ENCODE peak calls at places on chromosomes 3 and 15, in five cellular contexts. K is transverse colon, M is stomach, Q is gastrocnemius medialis, O is suprapubic skin. A is an unnamed sample. For H3K27me3, the result is how much of the 10 kb centered on the place peaks cover.

GRCh38 chr3:82132210-82133069 is 371.0 kb upstream of the GBE1 start:
- DNase-seq in M (no peak), K (no peak), O (no peak), Q (no peak), A (no peak)

GRCh38 chr3:4987374-4988296 is 8.4 kb downstream of the BHLHE40 start:
- DNase-seq in O (no peak), M (no peak), K (no peak), Q (no peak), A (no peak)

GRCh38 chr15:73695773-73696640 is 11.8 kb downstream of the CD276 start:
- DNase-seq in M (no peak), K (no peak), Q (no peak), O (no peak), A (no peak)

GRCh38 chr15:78061963-78062427 is 15.5 kb downstream of the TBC1D2B start:
- DNase-seq in K (no peak), O (peak), Q (no peak), M (no peak), A (no peak)

GRCh38 chr3:64687781-64688515 is at the start of gene ADAMTS9:
- DNase-seq in Q (peak), K (peak), M (peak), O (peak), A (peak)

GRCh38 chr3:37800022-37800493 is 61.6 kb upstream of the CTDSPL start:
- DNase-seq in K (no peak), M (no peak), O (no peak), Q (no peak), A (no peak)

GRCh38 chr3:9149566-9149965 is 99.9 kb downstream of the SRGAP3 start:
- DNase-seq in Q (no peak), O (no peak), K (no peak), M (peak), A (no peak)

GRCh38 chr15:40146037-40146436 is 14.8 kb upstream of the BUB1B start:
- DNase-seq in O (no peak), M (no peak), K (no peak), Q (no peak), A (no peak)

GRCh38 chr15:56496635-56497034 is 31.7 kb upstream of the MNS1 start:
- DNase-seq in K (no peak), O (no peak), M (no peak), Q (no peak), A (no peak)

GRCh38 chr3:49205154-49205788 is 33.9 kb downstream of the KLHDC8B start:
- DNase-seq in O (no peak), M (no peak), K (no peak), Q (no peak), A (peak)

GRCh38 chr3:49198611-49199230 is 27.3 kb downstream of the KLHDC8B start:
- DNase-seq in K (no peak), Q (no peak), O (no peak), M (no peak), A (no peak)

GRCh38 chr3:49198161-49198560 is 26.8 kb downstream of the KLHDC8B start:
- DNase-seq in K (no peak), M (no peak), O (no peak), Q (no peak), A (no peak)

GRCh38 chr3:49199900-49200281 is 28.5 kb downstream of the KLHDC8B start:
- DNase-seq in M (no peak), K (no peak), Q (no peak), O (no peak), A (peak)

DNA sequence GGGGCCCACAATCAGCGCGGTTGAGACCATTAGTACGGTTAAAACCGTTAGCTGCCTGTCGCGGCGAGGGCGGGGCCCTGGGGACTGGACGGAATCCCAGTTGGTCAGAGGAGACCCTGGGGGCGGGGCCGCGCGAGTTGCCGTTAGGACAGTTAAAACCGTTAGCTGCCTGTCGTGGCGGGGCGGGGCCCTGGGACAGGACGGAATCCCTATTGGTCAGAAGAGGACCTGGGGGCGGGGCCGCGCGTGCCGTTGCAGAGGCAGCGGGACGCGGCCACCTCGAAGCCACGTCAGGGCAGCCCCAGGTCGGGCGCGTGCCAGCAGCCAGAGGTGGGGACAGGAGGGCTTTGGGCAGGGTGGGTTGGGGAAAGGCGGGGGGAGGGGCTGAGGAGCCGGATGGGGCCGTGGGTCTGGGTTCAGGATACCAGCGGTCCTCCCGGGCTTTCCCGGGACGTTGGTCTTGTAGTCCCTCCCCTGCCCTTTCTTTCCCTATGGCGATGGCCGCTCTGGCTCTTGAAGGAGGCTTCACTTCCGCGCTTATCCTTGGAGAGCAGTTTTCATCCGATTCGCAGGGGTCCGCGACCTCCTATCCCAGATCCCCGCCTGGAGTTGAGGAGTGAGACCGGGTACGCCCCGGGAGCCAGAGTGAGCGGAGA is 28.0 kb downstream of the KLHDC8B start:
- DNase-seq in Q (peak), O (peak), M (peak), K (peak), A (peak)
- TF ChIP-seq POLR2A in Q (peak), O (no peak), M (no peak), K (no peak), A (no peak)

DNA sequence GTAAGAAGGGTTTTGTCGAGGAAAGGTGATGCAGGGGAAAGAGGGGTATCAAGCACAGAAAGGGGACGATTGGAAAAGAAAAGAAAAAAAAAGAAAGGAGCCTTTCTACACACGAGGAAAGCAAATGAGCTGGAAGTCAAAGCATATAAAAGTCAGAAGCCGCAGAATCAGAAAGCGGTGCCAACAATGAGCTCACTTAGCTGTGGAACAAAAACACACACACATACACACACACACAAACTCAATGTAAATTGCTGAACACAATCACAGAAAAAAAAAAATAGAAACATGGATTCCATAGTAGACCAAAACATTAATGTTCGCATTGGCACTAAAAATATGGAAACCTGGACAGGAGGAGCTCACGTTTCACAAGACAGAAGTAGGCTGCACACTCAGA is 63.4 kb upstream of the FEZF2 start:
- DNase-seq in Q (no peak), K (no peak), O (no peak), M (no peak), A (no peak)
- H3K27me3 ChIP-seq in Q (under half), K (under half), O (under half), M (under half), A (under half)

GRCh38 chr3:134365766-134366065 is 8.5 kb downstream of the AMOTL2 start:
- DNase-seq in O (peak), M (no peak), K (no peak), Q (no peak), A (peak)

GRCh38 chr3:134364061-134364935 is 9.9 kb downstream of the AMOTL2 start:
- DNase-seq in Q (peak), O (peak), K (peak), M (peak), A (peak)

GRCh38 chr3:134366221-134366927 is 7.9 kb downstream of the AMOTL2 start:
- DNase-seq in O (peak), K (no peak), M (peak), Q (no peak), A (peak)

GRCh38 chr3:134363381-134363755 is 10.9 kb downstream of the AMOTL2 start:
- DNase-seq in K (no peak), Q (no peak), O (peak), M (no peak), A (peak)

GRCh38 chr3:134364936-134365765 is 9.1 kb downstream of the AMOTL2 start:
- DNase-seq in O (peak), Q (no peak), M (no peak), K (no peak), A (peak)
- H3K4me3 ChIP-seq in O (peak), Q (no peak), M (no peak), K (no peak), A (no peak)

GRCh38 chr3:133670525-133670995 is 8.8 kb upstream of the TOPBP1 start:
- DNase-seq in O (no peak), M (no peak), K (no peak), Q (no peak), A (no peak)

GRCh38 chr3:133663569-133664313 is 2.0 kb upstream of the TOPBP1 start:
- DNase-seq in O (no peak), M (no peak), K (no peak), Q (no peak), A (no peak)

GRCh38 chr3:133669949-133670524 is 8.3 kb upstream of the TOPBP1 start:
- DNase-seq in Q (no peak), O (no peak), M (no peak), K (no peak), A (no peak)

GRCh38 chr3:133662256-133662773 is 574 bp upstream of the TOPBP1 start:
- DNase-seq in Q (no peak), M (no peak), K (no peak), O (no peak), A (no peak)

GRCh38 chr3:133667118-133667517 is 5.4 kb upstream of the TOPBP1 start:
- DNase-seq in O (no peak), M (no peak), K (no peak), Q (no peak), A (no peak)
- TF ChIP-seq POLR2A in O (no peak), M (no peak), K (no peak), Q (no peak), A (no peak)

GRCh38 chr15:31481157-31481556 is 154.5 kb downstream of the KLF13 start:
- DNase-seq in K (peak), M (peak), O (peak), Q (no peak), A (peak)
- H3K27me3 ChIP-seq in K (under half), M (under half), O (under half), Q (under half), A (under half)

GRCh38 chr3:157156844-157157635 is 2.9 kb downstream of the CCNL1 start:
- DNase-seq in Q (no peak), M (no peak), K (no peak), O (no peak), A (no peak)
- H3K4me3 ChIP-seq in Q (peak), M (peak), K (no peak), O (peak), A (peak)